ENCODE peak calls at places on chromosomes 16 and 17, in four cellular contexts. J is endothelial cell of umbilical vein, P is AG04450, Q is IMR-90. A is an unnamed sample.
A peak's percentile ranks its signal among the peaks of the same experiment; 100 is the strongest.

GRCh38 chr16:20610192-20610891 is 34.2 kb upstream of the ACSM2B start:
- DNase-seq in J (no peak), P (no peak), Q (no peak), A (no peak)

GRCh38 chr17:45147102-45147580 is 1.1 kb upstream of the HEXIM1 start:
- DNase-seq in J (peak; percentile 71), P (no peak), Q (peak; percentile 62), A (no peak)

GRCh38 chr16:11193494-11193893 is 62.5 kb downstream of the SOCS1 start:
- DNase-seq in J (no peak), P (no peak), Q (no peak), A (no peak)

GRCh38 chr17:9371019-9371418 is 204.6 kb downstream of the STX8 start:
- DNase-seq in J (peak; percentile 78), P (no peak), Q (peak; percentile 91), A (peak; percentile 98)

GRCh38 chr16:17072104-17072503 is 398.7 kb downstream of the XYLT1 start:
- DNase-seq in J (no peak), P (no peak), Q (peak; percentile 25), A (no peak)

GRCh38 chr16:69069504-69069903 is 35.9 kb upstream of the HAS3 start:
- DNase-seq in J (no peak), P (no peak), Q (no peak), A (no peak)

GRCh38 chr16:29943846-29944669 is 17.8 kb upstream of the TMEM219 start:
- DNase-seq in J (peak; percentile 38), P (peak; percentile 96), Q (peak; percentile 99), A (peak; percentile 99)

GRCh38 chr16:24771132-24771778 is 41.8 kb downstream of the TNRC6A start:
- DNase-seq in J (no peak), P (peak; percentile 37), Q (peak; percentile 75), A (peak; percentile 14)

GRCh38 chr16:65142276-65142675 is 20.4 kb upstream of the CDH11 start:
- DNase-seq in J (no peak), P (no peak), Q (peak; percentile 16), A (no peak)

GRCh38 chr16:582614-583331 is 7.1 kb upstream of the RAB40C start:
- DNase-seq in J (no peak), P (no peak), Q (no peak), A (no peak)

GRCh38 chr16:20707461-20707860 is 10.0 kb upstream of the ACSM1 start:
- DNase-seq in J (no peak), P (no peak), Q (no peak), A (no peak)

GRCh38 chr16:20799599-20799998 is 6.7 kb downstream of the ERI2 start:
- DNase-seq in J (peak; percentile 46), P (no peak), Q (peak; percentile 44), A (peak; percentile 23)

GRCh38 chr17:62592305-62593099 is 35.0 kb upstream of the MRC2 start:
- DNase-seq in J (peak; percentile 9), P (no peak), Q (peak; percentile 43), A (peak; percentile 74)

GRCh38 chr17:78387982-78388941 is 9.8 kb downstream of the PGS1 start:
- DNase-seq in J (peak; percentile 82), P (no peak), Q (peak; percentile 89), A (no peak)

GRCh38 chr17:45631941-45632340 is 141.4 kb upstream of the PLEKHM1 start:
- DNase-seq in J (no peak), P (no peak), Q (no peak), A (no peak)

GRCh38 chr16:50308237-50308965 is 42.0 kb downstream of the ADCY7 start:
- DNase-seq in J (no peak), P (no peak), Q (no peak), A (no peak)

GRCh38 chr17:79008666-79009387 is 737 bp downstream of the CANT1 start:
- DNase-seq in J (no peak), P (no peak), Q (no peak), A (no peak)

GRCh38 chr16:29315916-29316517 is 90.5 kb downstream of the NPIPB11 start:
- DNase-seq in J (no peak), P (no peak), Q (no peak), A (no peak)

GRCh38 chr16:11297492-11298142 is 16.5 kb upstream of the PRM1 start:
- DNase-seq in J (peak; percentile 15), P (peak; percentile 33), Q (peak; percentile 70), A (peak; percentile 9)

GRCh38 chr17:9982159-9982558 is 77.1 kb upstream of the RCVRN start:
- DNase-seq in J (no peak), P (no peak), Q (no peak), A (no peak)

GRCh38 chr17:62064791-62065563 is at the start of gene MED13:
- DNase-seq in J (peak; percentile 60), P (no peak), Q (peak; percentile 19), A (no peak)

GRCh38 chr16:73040136-73040535 is 7.8 kb downstream of the ZFHX3 start:
- DNase-seq in J (no peak), P (no peak), Q (no peak), A (no peak)

DNA sequence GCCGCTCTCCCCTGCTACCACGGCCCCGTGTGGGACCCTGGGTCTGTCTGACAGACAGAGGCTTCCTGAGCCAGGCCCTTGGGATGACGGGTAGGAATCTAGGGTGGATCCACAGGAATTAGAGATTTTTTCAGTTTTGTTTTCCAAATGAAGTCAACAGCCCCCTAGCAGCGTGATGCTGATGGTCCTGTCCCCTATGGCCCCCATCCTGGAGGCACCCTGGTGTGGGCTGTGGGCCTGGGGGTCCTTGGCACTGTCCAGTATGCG is 15.5 kb downstream of the CENPX start:
- DNase-seq in J (no peak), P (no peak), Q (no peak), A (no peak)
- TF ChIP-seq CTCF in J (no peak), P (no peak), Q (no peak), A (no peak)

GRCh38 chr17:77001487-77001886 is 133.3 kb downstream of the MGAT5B start:
- DNase-seq in J (no peak), P (no peak), Q (no peak), A (no peak)
- TF ChIP-seq CTCF in J (no peak), P (no peak), Q (no peak), A (no peak)

DNA sequence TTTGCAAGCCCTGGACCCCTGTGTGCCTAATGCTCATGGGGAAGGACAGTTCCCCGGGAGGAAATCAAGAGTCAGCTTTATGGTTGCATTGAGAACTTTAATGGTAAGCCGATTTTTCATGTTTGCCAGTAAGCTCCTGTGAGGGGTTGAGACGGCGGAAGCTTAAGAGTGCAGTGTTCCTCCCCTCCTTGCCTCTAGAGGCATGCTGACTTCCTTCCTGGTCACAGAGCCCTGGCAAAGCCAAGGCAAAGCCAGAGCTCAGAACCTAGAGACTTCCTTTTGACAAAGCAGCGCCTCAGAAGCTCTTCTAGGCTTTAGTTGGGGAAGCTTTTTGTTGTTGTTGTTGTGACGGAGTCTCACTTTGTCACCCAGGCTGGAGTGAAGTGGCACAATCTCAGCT is 2.7 kb upstream of the HEATR9 start:
- DNase-seq in J (no peak), P (no peak), Q (no peak), A (no peak)
- TF ChIP-seq CTCF in J (no peak), P (no peak), Q (no peak), A (no peak)

GRCh38 chr17:33197342-33197741 is 95.8 kb downstream of the ASIC2 start:
- DNase-seq in J (no peak), P (no peak), Q (no peak), A (no peak)

GRCh38 chr17:33196883-33197282 is 96.2 kb downstream of the ASIC2 start:
- DNase-seq in J (no peak), P (no peak), Q (no peak), A (no peak)

DNA sequence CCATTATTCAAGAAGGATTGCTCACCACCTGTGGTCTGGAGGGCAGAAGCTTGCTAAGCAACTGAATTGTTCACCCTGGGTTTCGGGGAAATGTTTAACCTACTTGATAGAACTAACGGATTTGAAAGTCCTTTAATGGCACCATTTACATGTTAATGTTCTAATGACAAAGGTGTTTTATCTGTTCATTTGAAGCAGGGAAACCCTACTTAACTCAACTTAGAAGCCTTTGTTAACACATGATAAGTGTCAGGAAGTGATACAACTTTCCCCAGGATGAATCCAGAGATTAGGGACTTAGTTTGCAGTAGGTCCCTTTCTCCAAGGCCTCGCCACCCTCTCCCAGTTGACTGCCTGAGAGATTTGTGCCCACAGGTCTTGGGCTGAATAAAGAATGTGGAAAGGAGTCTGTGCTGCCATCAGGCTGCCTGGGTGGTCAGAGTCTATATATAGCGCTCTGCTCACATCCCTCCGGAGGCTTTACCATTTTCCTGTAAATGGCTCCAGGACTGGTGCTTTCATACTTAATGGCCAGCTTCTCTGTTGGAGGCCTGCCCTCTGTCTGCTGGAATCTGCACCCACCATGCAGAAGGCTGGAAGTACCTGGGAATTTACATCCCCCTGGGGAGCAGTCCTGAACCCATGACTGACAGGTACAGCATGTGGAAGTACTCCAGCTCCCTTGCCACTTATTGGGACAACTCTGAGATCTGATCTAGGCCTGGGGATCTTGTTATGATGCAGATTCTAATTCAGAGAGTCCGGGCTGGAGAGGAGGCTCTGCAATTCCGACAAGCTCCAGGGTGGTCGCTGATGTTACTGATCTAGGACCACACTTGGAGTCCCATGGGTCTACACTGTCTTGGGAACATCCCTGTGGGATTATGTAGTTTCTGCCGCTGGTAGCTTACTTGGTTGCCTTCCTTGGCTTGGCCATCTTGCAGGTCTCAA is 99.9 kb downstream of the ASIC2 start:
- DNase-seq in J (no peak), P (no peak), Q (no peak), A (no peak)
- TF ChIP-seq CTCF in J (no peak), P (no peak), Q (no peak), A (no peak)

A was measured in bronchial epithelial cell.